ENCODE peak calls at places on chromosomes 4 and X, in ten cellular contexts. X, E, R, J, H, Q, F, U, Z and L are unnamed samples. For H3K4me1, the result is how much of the 10 kb centered on the place peaks cover.

GRCh38 chrX:96722793-96723192 is 38.2 kb downstream of the DIAPH2 start:
- DNase-seq in Q (no peak), F (no peak), J (no peak), Z (no peak), E (no peak), X (no peak), H (no peak), R (no peak), U (no peak), L (no peak)

GRCh38 chrX:110418220-110418856 is 59.7 kb downstream of the RTL9 start:
- DNase-seq in H (peak), Z (no peak), F (no peak), X (peak), E (peak), R (no peak), Q (peak), J (no peak), U (no peak), L (no peak)

GRCh38 chrX:88439935-88440334 is 307.1 kb upstream of the CPXCR1 start:
- DNase-seq in J (no peak), U (no peak), H (no peak), F (no peak), E (no peak), R (no peak), Z (no peak), X (no peak), Q (no peak), L (no peak)

GRCh38 chr4:38190717-38191178 is 230.6 kb downstream of the PTTG2 start:
- DNase-seq in H (no peak), R (no peak), Z (no peak), E (no peak), F (no peak), X (no peak), U (no peak), J (peak), Q (no peak), L (no peak)

GRCh38 chr4:156832886-156833285 is 138.7 kb downstream of the PDGFC start:
- DNase-seq in Q (no peak), J (no peak), R (no peak), H (no peak), X (no peak), Z (no peak), E (no peak), F (no peak), U (no peak), L (no peak)

GRCh38 chr4:37970702-37971101 is 10.5 kb downstream of the PTTG2 start:
- DNase-seq in Q (peak), E (peak), J (peak), R (peak), Z (peak), F (peak), X (peak), U (peak), H (peak), L (peak)

GRCh38 chrX:2374086-2374485 is 126.7 kb downstream of the DHRSX start:
- DNase-seq in X (no peak), F (no peak), H (no peak), Q (no peak), U (no peak), R (no peak), E (no peak), J (no peak), Z (no peak), L (no peak)

GRCh38 chr4:13461511-13461910 is 22.6 kb downstream of the RAB28 start:
- DNase-seq in Z (no peak), E (no peak), U (no peak), R (no peak), X (no peak), Q (no peak), F (no peak), H (no peak), J (no peak), L (no peak)

GRCh38 chrX:19715711-19716638 is 171.4 kb downstream of the SH3KBP1 start:
- DNase-seq in J (no peak), F (no peak), E (no peak), U (no peak), Z (no peak), R (no peak), H (no peak), X (no peak), Q (no peak), L (no peak)

GRCh38 chr4:5128569-5128968 is 77.3 kb downstream of the STK32B start:
- DNase-seq in R (no peak), Z (no peak), U (no peak), H (no peak), F (no peak), X (no peak), Q (no peak), E (no peak), J (no peak), L (no peak)
- H3K4me3 ChIP-seq in R (no peak), Z (no peak), U (no peak), H (no peak), F (no peak), X (no peak), Q (no peak), E (no peak), J (no peak), L (no peak)

DNA sequence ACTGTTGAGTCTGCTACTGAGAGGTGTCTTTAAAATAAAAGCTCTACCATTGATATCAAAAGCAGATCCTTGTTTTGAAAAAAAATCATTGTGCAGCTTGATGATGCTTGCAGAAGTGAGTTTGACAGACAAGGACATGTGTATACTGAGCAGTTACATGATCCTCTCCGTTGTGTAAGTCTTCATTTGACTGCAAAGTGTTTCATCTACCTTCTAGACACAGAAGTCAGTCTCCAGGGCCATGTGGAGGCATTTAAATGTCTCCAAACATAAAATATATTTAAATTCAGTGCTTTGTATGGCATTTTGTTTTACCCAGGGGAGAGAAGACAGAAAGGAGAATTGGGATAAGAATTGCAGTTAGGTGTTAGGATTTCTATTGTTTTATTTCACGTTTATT is 107.8 kb upstream of the MYOZ2 start:
- DNase-seq in F (no peak), Z (no peak), X (no peak), Q (no peak), U (no peak), E (no peak), R (no peak), H (no peak), J (no peak), L (no peak)
- H3K4me1 ChIP-seq in F (under half), Z (under half), X (under half), Q (under half), U (under half), E (under half), R (under half), H (under half), J (under half), L (under half)

GRCh38 chrX:17705211-17705610 is 32.1 kb upstream of the SCML1 start:
- DNase-seq in Q (no peak), R (no peak), J (no peak), Z (no peak), U (no peak), X (no peak), F (no peak), E (no peak), H (no peak), L (no peak)

GRCh38 chrX:17700976-17701375 is 36.3 kb upstream of the SCML1 start:
- DNase-seq in Q (no peak), F (no peak), E (no peak), Z (no peak), R (no peak), U (no peak), H (no peak), J (no peak), X (no peak), L (no peak)

GRCh38 chrX:17707731-17708130 is 29.6 kb upstream of the SCML1 start:
- DNase-seq in J (no peak), H (no peak), Q (no peak), X (no peak), U (no peak), Z (no peak), E (no peak), F (no peak), R (no peak), L (no peak)

GRCh38 chrX:17706676-17707075 is 30.6 kb upstream of the SCML1 start:
- DNase-seq in H (peak), R (no peak), J (no peak), F (no peak), E (no peak), Q (no peak), U (no peak), X (no peak), Z (no peak), L (no peak)

DNA sequence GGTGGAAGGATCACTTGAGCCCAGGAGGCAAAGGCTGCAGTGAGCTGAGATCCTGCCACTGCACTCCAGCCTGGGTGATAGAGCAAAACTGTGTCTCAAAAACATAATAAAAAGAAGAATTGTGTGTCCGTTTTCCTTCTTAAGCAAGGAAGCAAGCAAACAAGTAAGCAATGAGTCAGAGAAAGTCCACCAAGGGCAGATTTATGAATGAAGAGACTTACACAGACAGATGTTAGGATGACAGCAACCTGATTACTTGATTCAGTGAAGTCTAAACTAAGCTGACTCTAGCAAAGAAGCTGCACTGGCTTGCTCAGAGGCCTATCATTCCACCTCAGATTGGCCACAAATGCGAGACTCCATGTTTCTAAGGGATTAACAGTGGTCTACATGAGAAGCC is 34.1 kb upstream of the SCML1 start:
- DNase-seq in Q (no peak), R (no peak), J (no peak), Z (no peak), F (no peak), E (no peak), X (no peak), H (no peak), U (no peak), L (no peak)
- H3K27ac ChIP-seq in Q (no peak), R (no peak), J (no peak), Z (no peak), F (no peak), E (no peak), X (no peak), H (no peak), U (no peak), L (no peak)

GRCh38 chr4:83560523-83560922 is 24.6 kb downstream of the GPAT3 start:
- DNase-seq in X (no peak), Q (no peak), E (no peak), J (no peak), R (no peak), U (no peak), Z (no peak), F (no peak), H (no peak), L (no peak)

GRCh38 chr4:83558693-83559092 is 22.8 kb downstream of the GPAT3 start:
- DNase-seq in R (no peak), U (no peak), X (no peak), J (no peak), H (no peak), E (no peak), F (no peak), Z (no peak), Q (no peak), L (no peak)

GRCh38 chr4:83556006-83556712 is 20.3 kb downstream of the GPAT3 start:
- DNase-seq in H (no peak), E (no peak), Z (no peak), J (no peak), X (no peak), F (no peak), Q (no peak), R (no peak), U (no peak), L (no peak)

GRCh38 chr4:83558059-83558648 is 22.2 kb downstream of the GPAT3 start:
- DNase-seq in Q (no peak), H (no peak), Z (no peak), J (no peak), F (no peak), U (no peak), E (no peak), X (no peak), R (no peak), L (no peak)

DNA sequence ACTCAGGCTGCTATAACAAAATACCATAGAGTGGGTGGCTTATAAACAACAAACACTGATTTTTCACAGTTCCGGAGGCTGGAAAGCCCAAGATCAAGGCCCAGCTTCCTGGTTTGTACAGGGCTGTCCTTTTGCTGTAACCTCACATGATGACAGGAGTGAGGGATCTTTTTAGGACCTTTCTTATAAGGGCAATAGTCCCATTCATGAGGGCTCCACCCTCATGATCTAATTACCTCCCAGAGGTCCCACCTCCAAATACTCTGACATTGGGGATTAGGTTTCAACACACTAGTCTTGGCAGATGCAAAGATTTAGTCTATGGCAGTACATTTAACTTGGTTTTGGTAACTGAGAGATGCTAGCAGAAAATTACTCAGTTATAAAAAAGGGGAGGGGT is 20.9 kb downstream of the GPAT3 start:
- DNase-seq in Z (no peak), H (no peak), F (no peak), X (no peak), Q (no peak), J (no peak), R (no peak), E (no peak), U (no peak), L (no peak)
- H3K4me3 ChIP-seq in Z (no peak), H (no peak), F (no peak), X (no peak), Q (no peak), J (no peak), R (no peak), E (no peak), U (no peak), L (no peak)

DNA sequence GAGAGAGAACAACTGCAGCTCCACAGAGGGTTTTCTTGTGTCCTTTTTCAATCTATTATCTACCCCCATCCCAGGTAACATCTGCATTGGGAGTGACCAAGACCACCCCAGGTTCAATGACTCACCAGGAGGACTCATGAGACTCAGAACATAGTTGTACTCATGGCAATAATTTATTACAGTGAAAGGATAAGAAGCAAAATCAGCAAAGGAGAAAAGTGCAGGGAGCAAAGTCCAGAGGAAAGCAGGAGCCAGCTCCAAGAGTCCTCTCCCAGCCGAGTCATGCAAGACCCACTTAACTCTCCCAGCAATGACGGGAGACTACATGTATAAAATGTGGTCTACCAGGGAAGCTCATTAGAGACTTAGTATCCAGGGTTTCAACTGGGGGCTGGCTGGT is 129.5 kb upstream of the RBPJ start:
- DNase-seq in Q (no peak), F (no peak), E (no peak), H (no peak), R (no peak), J (no peak), X (peak), Z (peak), U (no peak), L (no peak)
- H3K4me1 ChIP-seq in Q (under half), F (under half), E (under half), H (under half), R (under half), J (under half), X (under half), Z (under half), U (under half), L (under half)

GRCh38 chrX:154040307-154040756 is 20.6 kb upstream of the IRAK1 start:
- DNase-seq in H (no peak), U (no peak), J (no peak), Q (no peak), X (no peak), E (no peak), R (no peak), F (no peak), Z (no peak), L (no peak)
- H3K27ac ChIP-seq in H (no peak), U (no peak), J (no peak), Q (no peak), X (no peak), E (no peak), R (no peak), F (peak), Z (no peak), L (peak)

GRCh38 chrX:46579250-46579649 is 5.7 kb downstream of the CHST7 start:
- DNase-seq in Q (no peak), R (no peak), X (no peak), J (no peak), H (no peak), E (no peak), F (no peak), Z (no peak), U (no peak), L (no peak)
- H3K4me3 ChIP-seq in Q (no peak), R (no peak), X (no peak), J (no peak), H (no peak), E (no peak), F (no peak), Z (no peak), U (no peak), L (no peak)

DNA sequence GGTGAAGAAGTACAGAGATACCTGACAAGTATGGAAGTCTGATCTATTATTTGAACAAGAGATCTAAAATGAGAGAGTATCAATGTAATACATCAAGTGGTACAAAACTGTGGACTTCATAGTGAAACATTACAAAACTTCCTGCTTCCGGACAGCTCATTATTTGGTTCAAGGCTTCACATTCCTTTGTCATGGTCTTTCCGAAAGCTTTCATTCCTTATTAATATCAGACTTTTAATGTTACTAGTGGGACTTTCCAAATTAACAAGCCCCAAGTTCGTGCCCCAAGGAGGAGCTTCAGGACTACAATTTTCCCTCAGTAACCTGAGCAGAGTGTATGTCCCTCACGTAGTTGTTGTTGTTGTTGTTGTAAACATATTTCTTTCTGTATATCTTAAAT is 1.2 kb downstream of the CHIC2 start:
- DNase-seq in E (no peak), Q (no peak), H (no peak), F (no peak), X (no peak), J (no peak), R (no peak), U (no peak), Z (no peak), L (no peak)
- H3K4me1 ChIP-seq in E (under half), Q (under half), H (under half), F (half or more), X (half or more), J (under half), R (half or more), U (under half), Z (under half), L (under half)

DNA sequence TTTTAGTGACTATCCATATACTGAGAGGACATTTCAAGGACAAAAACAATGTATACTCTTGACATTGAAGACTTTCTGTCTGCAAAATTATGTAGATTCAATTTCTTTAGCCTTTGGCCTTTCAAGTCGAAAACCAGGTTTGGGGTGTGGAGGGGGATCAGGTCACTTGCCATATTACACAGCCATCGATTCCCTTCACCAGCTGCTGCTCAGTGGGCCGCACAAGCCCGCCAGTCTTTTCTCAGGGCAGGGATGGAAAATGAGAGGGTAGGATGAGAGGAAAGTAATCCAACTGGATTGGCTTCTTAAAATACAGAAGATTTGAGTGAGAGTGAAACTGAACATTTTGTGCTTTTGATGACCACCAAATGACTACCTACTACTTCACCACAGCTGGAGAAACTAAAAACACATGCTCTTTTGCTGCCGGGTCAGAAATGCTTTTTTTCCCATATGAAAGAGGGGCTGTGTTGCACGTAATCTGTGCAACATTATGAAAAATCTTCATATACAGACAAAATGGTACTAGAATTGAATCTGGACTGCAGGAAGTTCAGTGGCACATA is 51.4 kb downstream of the FHL1 start:
- DNase-seq in X (no peak), F (no peak), R (no peak), J (no peak), Q (no peak), U (no peak), H (no peak), Z (no peak), E (no peak), L (no peak)
- H3K27ac ChIP-seq in X (no peak), F (no peak), R (no peak), J (no peak), Q (no peak), U (no peak), H (no peak), Z (no peak), E (no peak), L (no peak)